ENCODE peak calls at places on chromosomes 2 and 18, in four cellular contexts. L is GM03348; U is CD8-positive, alpha-beta T cell; A is frontal cortex. C is an unnamed sample.

GRCh38 chr2:157761520-157761919 is 114.6 kb downstream of the ACVR1 start:
- DNase-seq in L (peak; percentile 20), U (no peak), A (no peak), C (no peak)

GRCh38 chr18:33578371-33579146 is 540 bp downstream of the ASXL3 start:
- DNase-seq in L (peak; percentile 28), U (no peak), A (no peak), C (peak; percentile 10)

GRCh38 chr2:109144271-109144670 is 15.3 kb downstream of the SH3RF3 start:
- DNase-seq in L (no peak), U (peak; percentile 70), A (no peak), C (no peak)

GRCh38 chr2:55431982-55432627 is 12.4 kb upstream of the CCDC88A start:
- DNase-seq in L (peak; percentile 57), U (no peak), A (peak; percentile 39), C (no peak)

GRCh38 chr18:76752400-76752799 is 70.0 kb upstream of the ZNF236 start:
- DNase-seq in L (no peak), U (no peak), A (no peak), C (no peak)

GRCh38 chr2:74849228-74849892 is 15.4 kb downstream of the HK2 start:
- DNase-seq in L (no peak), U (peak; percentile 57), A (no peak), C (peak; percentile 44)

GRCh38 chr2:122736279-122736678 is 980.8 kb downstream of the TSN start:
- DNase-seq in L (no peak), U (no peak), A (no peak), C (no peak)

GRCh38 chr2:72367530-72368225 is 220.0 kb upstream of the CYP26B1 start:
- DNase-seq in L (peak; percentile 58), U (no peak), A (no peak), C (peak; percentile 51)

GRCh38 chr18:79223431-79223830 is 154.2 kb downstream of the ATP9B start:
- DNase-seq in L (no peak), U (no peak), A (no peak), C (no peak)

GRCh38 chr2:173355132-173355865 is 627 bp downstream of the CDCA7 start:
- DNase-seq in L (peak; percentile 70), U (peak; percentile 19), A (no peak), C (peak; percentile 9)

GRCh38 chr18:51666717-51667320 is 469.3 kb upstream of the MEX3C start:
- DNase-seq in L (no peak), U (no peak), A (peak; percentile 17), C (no peak)

GRCh38 chr2:159098815-159099455 is 130.5 kb downstream of the TANC1 start:
- DNase-seq in L (no peak), U (no peak), A (no peak), C (no peak)

GRCh38 chr18:45783097-45784075 is 42.1 kb upstream of the SIGLEC15 start:
- DNase-seq in L (peak; percentile 80), U (no peak), A (no peak), C (peak; percentile 36)

GRCh38 chr2:24179683-24180082 is 4.8 kb downstream of the FAM228A start:
- DNase-seq in L (no peak), U (no peak), A (no peak), C (no peak)

C was measured in prostate gland.